ENCODE peak calls at places on chromosomes 5 and 9, in five cellular contexts. B is cortex of kidney; D is activated naive CD8-positive, alpha-beta T cell treated with anti-CD3 and anti-CD28 coated beads for 36 hours; Y is NT2/D1; C is HuH-7. Z is an unnamed sample.

GRCh38 chr5:125180222-125180621 is 433.8 kb upstream of the ZNF608 start:
- DNase-seq in Y (no peak), C (no peak), D (no peak), B (no peak), Z (no peak)

GRCh38 chr9:86354048-86354881 is at the start of gene TUT7:
- DNase-seq in B (peak), Y (peak), C (peak), D (peak), Z (peak)

GRCh38 chr5:113054899-113055298 is 78.3 kb downstream of the DCP2 start:
- DNase-seq in D (no peak), B (no peak), C (no peak), Y (no peak), Z (no peak)

GRCh38 chr5:138905541-138905940 is 30.4 kb upstream of the LRRTM2 start:
- DNase-seq in D (no peak), Y (no peak), C (no peak), B (no peak), Z (no peak)

GRCh38 chr5:102731704-102732103 is 23.4 kb upstream of the PAM start:
- DNase-seq in D (no peak), B (no peak), C (no peak), Y (no peak), Z (no peak)

GRCh38 chr5:39340486-39340885 is 23.8 kb downstream of the C9 start:
- DNase-seq in C (no peak), B (no peak), D (no peak), Y (no peak), Z (no peak)

GRCh38 chr5:163993126-163993525 is 487.7 kb downstream of the MAT2B start:
- DNase-seq in B (no peak), D (no peak), Y (no peak), C (no peak), Z (no peak)

GRCh38 chr5:59786271-59786805 is 107.2 kb downstream of the PDE4D start:
- DNase-seq in D (no peak), B (no peak), C (no peak), Y (no peak), Z (no peak)

GRCh38 chr9:81473708-81474107 is 215.6 kb downstream of the TLE1 start:
- DNase-seq in Y (no peak), B (no peak), C (no peak), D (no peak), Z (no peak)

GRCh38 chr5:181052526-181052927 is 12.5 kb downstream of the BTNL9 start:
- DNase-seq in Y (no peak), D (peak), C (no peak), B (no peak), Z (no peak)

GRCh38 chr9:8560560-8561525 is 761.3 kb upstream of the DMAC1 start:
- DNase-seq in C (peak), Y (peak), D (no peak), B (no peak), Z (no peak)

GRCh38 chr9:119868694-119869093 is 499.5 kb upstream of the BRINP1 start:
- DNase-seq in C (no peak), Y (no peak), B (no peak), D (no peak), Z (no peak)

GRCh38 chr9:4422495-4422894 is 67.8 kb upstream of the SLC1A1 start:
- DNase-seq in B (no peak), C (peak), Y (no peak), D (no peak), Z (no peak)

GRCh38 chr5:112240011-112240410 is 179.1 kb downstream of the EPB41L4A start:
- DNase-seq in D (no peak), C (no peak), B (no peak), Y (no peak), Z (no peak)

GRCh38 chr9:125771037-125771436 is 23.9 kb downstream of the PBX3 start:
- DNase-seq in B (no peak), C (no peak), D (no peak), Y (no peak), Z (no peak)

GRCh38 chr5:95730011-95730700 is 980 bp upstream of the RHOBTB3 start:
- DNase-seq in Y (no peak), C (no peak), B (no peak), D (no peak), Z (no peak)

GRCh38 chr9:81716409-81716808 is 27.1 kb upstream of the TLE1 start:
- DNase-seq in B (no peak), D (no peak), Y (no peak), C (no peak), Z (no peak)

GRCh38 chr5:19975795-19976194 is 12.2 kb downstream of the CDH18 start:
- DNase-seq in D (no peak), Y (no peak), B (no peak), C (no peak), Z (no peak)

GRCh38 chr9:123597073-123597472 is 241.1 kb downstream of the CRB2 start:
- DNase-seq in C (no peak), B (no peak), Y (no peak), D (no peak), Z (no peak)

GRCh38 chr5:116521173-116521872 is 53.3 kb downstream of the SEMA6A start:
- DNase-seq in B (no peak), D (no peak), Y (no peak), C (no peak), Z (no peak)

GRCh38 chr5:31366941-31367340 is 165.0 kb downstream of the DROSHA start:
- DNase-seq in D (no peak), C (no peak), Y (no peak), B (no peak), Z (no peak)

GRCh38 chr5:2173067-2173466 is 290.3 kb upstream of the IRX4 start:
- DNase-seq in C (no peak), B (no peak), Y (no peak), D (no peak), Z (no peak)

GRCh38 chr9:134423757-134424156 is 97.5 kb downstream of the RXRA start:
- DNase-seq in Y (no peak), C (no peak), D (no peak), B (no peak), Z (no peak)

GRCh38 chr5:140337880-140338279 is 8.5 kb downstream of the HBEGF start:
- DNase-seq in C (no peak), Y (no peak), D (no peak), B (no peak), Z (no peak)

GRCh38 chr9:90539266-90539665 is 103.4 kb downstream of the DIRAS2 start:
- DNase-seq in C (no peak), B (no peak), Y (no peak), D (no peak), Z (no peak)

GRCh38 chr5:40334242-40334635 is 345.5 kb upstream of the PTGER4 start:
- DNase-seq in C (no peak), D (no peak), Y (no peak), B (no peak), Z (no peak)

GRCh38 chr9:110659891-110660541 is 8.6 kb upstream of the MUSK start:
- DNase-seq in B (no peak), Y (no peak), C (no peak), D (no peak), Z (no peak)

GRCh38 chr5:167049043-167049663 is 1242.3 kb upstream of the WWC1 start:
- DNase-seq in D (no peak), C (peak), B (no peak), Y (no peak), Z (peak)

GRCh38 chr5:3377831-3378230 is 217.8 kb upstream of the IRX1 start:
- DNase-seq in Y (no peak), D (no peak), B (no peak), C (no peak), Z (no peak)